ENCODE peak calls at places on chromosomes 16 and 17, in six cellular contexts. One of them, this sample, is unnamed.
A peak's percentile ranks its signal among the peaks of the same experiment; 100 is the strongest.

GRCh38 chr17:57940217-57940616 is 15.0 kb downstream of the CUEDC1 start:
- DNase-seq in AG09309: no peak
- DNase-seq in fibroblast of the aortic adventitia: no peak
- DNase-seq in A673: no peak
- DNase-seq in body of pancreas: no peak
- DNase-seq in fibroblast of lung: no peak
- DNase-seq in this sample: no peak

GRCh38 chr16:759110-759910 is 1.2 kb upstream of the MSLN start:
- DNase-seq in AG09309: no peak
- DNase-seq in fibroblast of the aortic adventitia: no peak
- DNase-seq in A673: no peak
- DNase-seq in body of pancreas: no peak
- DNase-seq in fibroblast of lung: no peak
- DNase-seq in this sample: no peak

GRCh38 chr17:62125307-62125706 is 60.2 kb upstream of the MED13 start:
- DNase-seq in AG09309: no peak
- DNase-seq in fibroblast of the aortic adventitia: no peak
- DNase-seq in A673: no peak
- DNase-seq in body of pancreas: no peak
- DNase-seq in fibroblast of lung: no peak
- DNase-seq in this sample: no peak

GRCh38 chr17:79819534-79820276 is 19.5 kb downstream of the CBX4 start:
- DNase-seq in AG09309: no peak
- DNase-seq in fibroblast of the aortic adventitia: no peak
- DNase-seq in A673: no peak
- DNase-seq in body of pancreas: no peak
- DNase-seq in fibroblast of lung: no peak
- DNase-seq in this sample: no peak

GRCh38 chr17:47663997-47664941 is 14.6 kb downstream of the KPNB1 start:
- DNase-seq in AG09309: no peak
- DNase-seq in fibroblast of the aortic adventitia: peak; percentile 71
- DNase-seq in A673: peak; percentile 63
- DNase-seq in body of pancreas: peak; percentile 63
- DNase-seq in fibroblast of lung: peak; percentile 48
- DNase-seq in this sample: no peak

GRCh38 chr17:12789075-12789975 is at the start of gene ARHGAP44:
- DNase-seq in AG09309: no peak
- DNase-seq in fibroblast of the aortic adventitia: peak; percentile 47
- DNase-seq in A673: peak; percentile 58
- DNase-seq in body of pancreas: peak; percentile 70
- DNase-seq in fibroblast of lung: peak; percentile 65
- DNase-seq in this sample: no peak

GRCh38 chr17:77535892-77536291 is 395.1 kb downstream of the SEC14L1 start:
- DNase-seq in AG09309: no peak
- DNase-seq in fibroblast of the aortic adventitia: no peak
- DNase-seq in A673: peak; percentile 84
- DNase-seq in body of pancreas: no peak
- DNase-seq in fibroblast of lung: no peak
- DNase-seq in this sample: no peak

GRCh38 chr16:55398683-55399230 is 74.8 kb downstream of the IRX6 start:
- DNase-seq in AG09309: no peak
- DNase-seq in fibroblast of the aortic adventitia: no peak
- DNase-seq in A673: no peak
- DNase-seq in body of pancreas: no peak
- DNase-seq in fibroblast of lung: no peak
- DNase-seq in this sample: no peak

GRCh38 chr17:28907052-28907438 is 4.2 kb upstream of the DHRS13 start:
- DNase-seq in AG09309: no peak
- DNase-seq in fibroblast of the aortic adventitia: no peak
- DNase-seq in A673: no peak
- DNase-seq in body of pancreas: no peak
- DNase-seq in fibroblast of lung: no peak
- DNase-seq in this sample: no peak

GRCh38 chr17:73588291-73589095 is 55.8 kb downstream of the SDK2 start:
- DNase-seq in AG09309: no peak
- DNase-seq in fibroblast of the aortic adventitia: no peak
- DNase-seq in A673: no peak
- DNase-seq in body of pancreas: no peak
- DNase-seq in fibroblast of lung: no peak
- DNase-seq in this sample: no peak

GRCh38 chr17:29870836-29871430 is 59.1 kb downstream of the SSH2 start:
- DNase-seq in AG09309: no peak
- DNase-seq in fibroblast of the aortic adventitia: peak; percentile 5
- DNase-seq in A673: no peak
- DNase-seq in body of pancreas: no peak
- DNase-seq in fibroblast of lung: no peak
- DNase-seq in this sample: peak; percentile 14

GRCh38 chr17:63702223-63702577 is 2.3 kb upstream of the LIMD2 start:
- DNase-seq in AG09309: no peak
- DNase-seq in fibroblast of the aortic adventitia: no peak
- DNase-seq in A673: no peak
- DNase-seq in body of pancreas: no peak
- DNase-seq in fibroblast of lung: no peak
- DNase-seq in this sample: no peak

GRCh38 chr16:1871974-1872635 is at the start of gene MEIOB:
- DNase-seq in AG09309: no peak
- DNase-seq in fibroblast of the aortic adventitia: no peak
- DNase-seq in A673: peak; percentile 52
- DNase-seq in body of pancreas: peak; percentile 58
- DNase-seq in fibroblast of lung: no peak
- DNase-seq in this sample: no peak

GRCh38 chr17:77322534-77323412 is 182.0 kb downstream of the SEC14L1 start:
- DNase-seq in AG09309: peak; percentile 98
- DNase-seq in fibroblast of the aortic adventitia: peak; percentile 99
- DNase-seq in A673: peak; percentile 95
- DNase-seq in body of pancreas: peak; percentile 52
- DNase-seq in fibroblast of lung: peak; percentile 99
- DNase-seq in this sample: peak; percentile 96

GRCh38 chr16:56370185-56370584 is 55.2 kb downstream of the AMFR start:
- DNase-seq in AG09309: no peak
- DNase-seq in fibroblast of the aortic adventitia: peak; percentile 60
- DNase-seq in A673: no peak
- DNase-seq in body of pancreas: no peak
- DNase-seq in fibroblast of lung: no peak
- DNase-seq in this sample: no peak

GRCh38 chr16:64416232-64417010 is 705.4 kb downstream of the CDH11 start:
- DNase-seq in AG09309: peak; percentile 35
- DNase-seq in fibroblast of the aortic adventitia: peak; percentile 55
- DNase-seq in A673: peak; percentile 7
- DNase-seq in body of pancreas: no peak
- DNase-seq in fibroblast of lung: peak; percentile 90
- DNase-seq in this sample: peak; percentile 63

GRCh38 chr17:56108811-56109284 is 44.4 kb upstream of the ANKFN1 start:
- DNase-seq in AG09309: no peak
- DNase-seq in fibroblast of the aortic adventitia: no peak
- DNase-seq in A673: no peak
- DNase-seq in body of pancreas: no peak
- DNase-seq in fibroblast of lung: no peak
- DNase-seq in this sample: no peak

DNA sequence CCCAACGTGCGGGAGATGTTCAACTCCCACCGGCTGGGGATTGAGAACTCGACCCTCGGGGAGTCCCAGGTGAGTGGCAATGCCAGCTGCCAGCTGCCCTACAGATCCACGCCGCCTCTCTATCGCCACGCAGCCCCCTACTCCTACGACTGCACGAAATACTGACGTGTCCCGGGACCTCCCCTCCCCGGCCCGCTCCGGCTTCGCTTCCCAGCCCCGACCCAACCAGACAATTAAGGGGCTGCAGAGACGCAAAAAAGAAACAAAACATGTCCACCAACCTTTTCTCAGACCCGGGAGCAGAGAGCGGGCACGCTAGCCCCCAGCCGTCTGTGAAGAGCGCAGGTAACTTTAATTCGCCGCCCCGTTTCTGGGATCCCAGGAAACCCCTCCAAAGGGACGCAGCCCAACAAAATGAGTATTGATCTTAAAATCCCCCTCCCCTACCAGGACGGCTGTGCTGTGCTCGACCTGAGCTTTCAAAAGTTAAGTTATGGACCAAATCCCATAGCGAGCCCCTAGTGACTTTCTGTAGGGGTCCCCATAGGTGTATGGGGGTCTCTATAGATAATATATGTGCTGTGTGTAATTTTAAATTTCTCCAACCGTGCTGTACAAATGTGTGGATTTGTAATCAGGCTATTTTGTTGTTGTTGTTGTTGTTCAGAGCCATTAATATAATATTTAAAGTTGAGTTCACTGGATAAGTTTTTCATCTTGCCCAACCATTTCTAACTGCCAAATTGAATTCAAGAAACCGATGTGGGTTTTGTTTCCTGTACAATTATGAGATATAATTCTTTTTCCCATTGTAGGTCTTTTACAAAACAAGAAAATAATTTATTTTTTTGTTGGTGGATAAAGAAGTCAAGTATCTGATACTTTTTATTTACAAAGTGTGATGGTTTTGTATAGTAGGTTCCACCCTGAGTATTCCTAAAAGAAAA is 2.3 kb downstream of the FOXC2 start:
- DNase-seq in AG09309: no peak
- DNase-seq in fibroblast of the aortic adventitia: no peak
- DNase-seq in A673: no peak
- DNase-seq in body of pancreas: no peak
- DNase-seq in fibroblast of lung: no peak
- DNase-seq in this sample: no peak
- TF ChIP-seq CTCF in AG09309: no peak
- TF ChIP-seq CTCF in fibroblast of the aortic adventitia: no peak
- TF ChIP-seq CTCF in A673: no peak
- TF ChIP-seq CTCF in body of pancreas: no peak
- TF ChIP-seq CTCF in fibroblast of lung: no peak
- TF ChIP-seq CTCF in this sample: no peak

DNA sequence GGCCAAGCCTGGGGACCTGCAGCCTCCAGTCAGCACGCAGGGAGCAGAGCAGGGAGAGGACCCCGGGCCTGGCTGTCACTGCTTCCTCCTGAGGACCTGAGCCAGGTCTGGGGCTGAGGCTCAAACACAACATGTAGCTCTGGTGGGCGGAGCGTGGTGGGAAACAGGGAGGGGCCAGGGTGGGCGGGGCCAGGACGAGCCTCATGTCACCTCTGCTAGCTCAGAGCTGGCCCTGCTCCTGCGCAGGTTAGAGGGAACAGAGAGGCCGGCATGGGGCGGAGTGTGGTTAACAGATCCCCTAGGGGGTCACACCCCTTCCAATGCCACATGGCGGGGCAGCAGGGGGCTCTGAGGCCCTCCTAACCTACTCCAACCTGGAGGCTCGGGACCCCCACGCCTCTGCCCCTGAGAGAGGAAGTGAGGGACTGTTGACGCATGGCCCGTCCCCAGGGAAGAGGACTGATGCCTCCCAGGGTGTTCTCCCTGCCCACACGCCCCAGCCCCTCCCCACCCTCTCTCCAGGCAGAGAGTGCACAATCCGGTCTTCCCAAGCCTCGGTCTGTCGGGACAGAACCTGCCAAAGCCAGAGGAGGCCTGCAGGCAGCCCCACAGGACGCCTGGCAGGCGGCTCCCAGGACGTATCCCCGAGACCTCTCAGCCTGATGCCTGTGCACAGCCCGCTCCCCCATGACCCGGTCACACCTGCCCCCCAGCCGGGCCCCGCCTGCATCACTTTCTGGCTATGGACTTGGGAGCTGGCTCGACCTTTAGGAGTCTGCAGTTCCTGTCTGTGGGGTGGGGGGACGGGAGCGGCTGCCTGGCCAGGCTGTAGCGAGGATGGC is 15.2 kb downstream of the PIEZO1 start:
- DNase-seq in AG09309: no peak
- DNase-seq in fibroblast of the aortic adventitia: no peak
- DNase-seq in A673: peak; percentile 78
- DNase-seq in body of pancreas: peak; percentile 54
- DNase-seq in fibroblast of lung: no peak
- DNase-seq in this sample: no peak
- H3K4me3 ChIP-seq in AG09309: no peak overlapping the region
- H3K4me3 ChIP-seq in fibroblast of the aortic adventitia: no peak overlapping the region
- H3K4me3 ChIP-seq in A673: peak overlapping the region; percentile 29
- H3K4me3 ChIP-seq in body of pancreas: no peak overlapping the region
- H3K4me3 ChIP-seq in fibroblast of lung: no peak overlapping the region
- H3K4me3 ChIP-seq in this sample: no peak overlapping the region

GRCh38 chr17:80986046-80986445 is 5.6 kb upstream of the CHMP6 start:
- DNase-seq in AG09309: no peak
- DNase-seq in fibroblast of the aortic adventitia: no peak
- DNase-seq in A673: no peak
- DNase-seq in body of pancreas: no peak
- DNase-seq in fibroblast of lung: no peak
- DNase-seq in this sample: no peak

GRCh38 chr17:80982426-80982974 is 9.1 kb upstream of the CHMP6 start:
- DNase-seq in AG09309: no peak
- DNase-seq in fibroblast of the aortic adventitia: no peak
- DNase-seq in A673: no peak
- DNase-seq in body of pancreas: no peak
- DNase-seq in fibroblast of lung: no peak
- DNase-seq in this sample: no peak

GRCh38 chr17:80986816-80987480 is 4.7 kb upstream of the CHMP6 start:
- DNase-seq in AG09309: no peak
- DNase-seq in fibroblast of the aortic adventitia: no peak
- DNase-seq in A673: no peak
- DNase-seq in body of pancreas: no peak
- DNase-seq in fibroblast of lung: no peak
- DNase-seq in this sample: no peak

GRCh38 chr17:80983545-80983944 is 8.1 kb upstream of the CHMP6 start:
- DNase-seq in AG09309: no peak
- DNase-seq in fibroblast of the aortic adventitia: no peak
- DNase-seq in A673: no peak
- DNase-seq in body of pancreas: no peak
- DNase-seq in fibroblast of lung: no peak
- DNase-seq in this sample: no peak

GRCh38 chr17:80984749-80985148 is 6.9 kb upstream of the CHMP6 start:
- DNase-seq in AG09309: peak; percentile 91
- DNase-seq in fibroblast of the aortic adventitia: peak; percentile 93
- DNase-seq in A673: no peak
- DNase-seq in body of pancreas: no peak
- DNase-seq in fibroblast of lung: peak; percentile 98
- DNase-seq in this sample: peak; percentile 89
- TF ChIP-seq CTCF in AG09309: peak; percentile 56
- TF ChIP-seq CTCF in fibroblast of the aortic adventitia: peak; percentile 48
- TF ChIP-seq CTCF in A673: no peak
- TF ChIP-seq CTCF in body of pancreas: no peak
- TF ChIP-seq CTCF in fibroblast of lung: peak; percentile 46
- TF ChIP-seq CTCF in this sample: peak; percentile 67

DNA sequence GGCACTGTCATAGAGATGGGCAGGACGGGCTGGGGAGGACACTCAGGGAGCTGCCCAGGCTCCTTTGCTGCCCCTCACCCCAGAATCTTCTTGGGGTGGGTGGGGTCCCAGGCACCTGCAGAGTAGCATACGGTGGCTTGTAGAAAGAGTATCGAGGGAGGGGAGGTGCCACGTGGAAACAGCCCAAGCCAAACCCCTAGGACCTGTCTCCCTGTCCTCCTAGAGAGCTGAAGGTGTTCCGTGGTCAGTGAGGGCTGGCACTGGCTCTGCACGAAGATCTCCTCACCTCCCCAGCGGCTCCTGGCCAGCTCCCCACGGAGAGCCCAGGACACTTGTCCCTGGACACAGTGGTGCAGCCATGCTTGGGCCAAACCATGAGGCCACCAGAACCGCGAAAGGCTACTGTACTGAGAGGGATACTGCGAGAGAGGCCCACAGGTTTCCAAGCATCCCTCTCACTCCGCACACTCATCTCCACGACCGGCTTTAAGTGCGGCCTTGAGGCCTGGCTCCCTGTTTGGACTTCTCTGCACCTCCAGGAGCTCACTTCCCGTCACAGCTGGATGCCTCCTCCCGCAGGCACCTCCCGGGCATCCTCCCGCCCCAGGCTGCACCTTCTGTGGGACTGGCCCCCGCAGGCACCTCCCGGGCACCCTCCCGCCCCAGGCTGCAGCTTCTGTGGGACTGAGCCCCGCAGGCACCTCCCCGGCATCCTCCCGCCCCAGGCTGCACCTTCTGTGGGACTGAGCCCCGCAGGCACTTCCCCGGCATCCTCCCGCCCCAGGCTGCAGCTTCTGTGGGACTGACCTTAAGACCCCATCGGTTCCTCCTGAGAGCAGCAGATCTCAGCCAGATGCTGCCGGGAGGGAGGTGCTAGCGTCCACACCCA is 2.0 kb upstream of the MAFG start:
- DNase-seq in AG09309: no peak
- DNase-seq in fibroblast of the aortic adventitia: no peak
- DNase-seq in A673: no peak
- DNase-seq in body of pancreas: no peak
- DNase-seq in fibroblast of lung: no peak
- DNase-seq in this sample: no peak
- H3K4me3 ChIP-seq in AG09309: no peak overlapping the region
- H3K4me3 ChIP-seq in fibroblast of the aortic adventitia: peak overlapping the region; percentile 70
- H3K4me3 ChIP-seq in A673: peak overlapping the region; percentile 94
- H3K4me3 ChIP-seq in body of pancreas: no peak overlapping the region
- H3K4me3 ChIP-seq in fibroblast of lung: no peak overlapping the region
- H3K4me3 ChIP-seq in this sample: no peak overlapping the region